ENCODE peak calls at places on chromosomes 7 and 10, in five cellular contexts. I, W, K, H and N are unnamed samples.

GRCh38 chr7:4277936-4278335 is 404.2 kb upstream of the FOXK1 start:
- ATAC-seq in I (no peak), W (no peak), K (no peak), H (no peak), N (no peak)

GRCh38 chr10:24209946-24210491 is 1.1 kb downstream of the KIAA1217 start:
- ATAC-seq in I (no peak), W (peak), K (no peak), H (no peak), N (peak)

GRCh38 chr7:69695998-69696657 is 97.9 kb downstream of the AUTS2 start:
- ATAC-seq in I (no peak), W (peak), K (no peak), H (no peak), N (peak)

GRCh38 chr10:48671914-48672595 is 12.6 kb upstream of the WDFY4 start:
- ATAC-seq in I (peak), W (peak), K (no peak), H (no peak), N (peak)

GRCh38 chr7:78346824-78347223 is 548.3 kb downstream of the PHTF2 start:
- ATAC-seq in I (no peak), W (no peak), K (no peak), H (no peak), N (no peak)

GRCh38 chr7:41997151-41997550 is 239.9 kb downstream of the GLI3 start:
- ATAC-seq in I (no peak), W (no peak), K (no peak), H (no peak), N (no peak)

GRCh38 chr7:602341-603141 is 82.9 kb upstream of the PDGFA start:
- ATAC-seq in I (peak), W (no peak), K (no peak), H (no peak), N (peak)

GRCh38 chr7:98133621-98134266 is 27.1 kb downstream of the LMTK2 start:
- ATAC-seq in I (no peak), W (peak), K (no peak), H (no peak), N (peak)

GRCh38 chr10:86024555-86025001 is 342.0 kb downstream of the GRID1 start:
- ATAC-seq in I (peak), W (no peak), K (no peak), H (no peak), N (no peak)

GRCh38 chr10:78756604-78757442 is 311.9 kb upstream of the ZMIZ1 start:
- ATAC-seq in I (peak), W (peak), K (no peak), H (peak), N (no peak)

GRCh38 chr10:124449170-124450009 is 445 bp downstream of the NKX1-2 start:
- ATAC-seq in I (peak), W (peak), K (no peak), H (no peak), N (no peak)

GRCh38 chr7:121376982-121377381 is 19.1 kb downstream of the FAM3C start:
- ATAC-seq in I (no peak), W (no peak), K (no peak), H (no peak), N (no peak)

GRCh38 chr7:106070201-106070551 is 41.9 kb downstream of the SYPL1 start:
- ATAC-seq in I (no peak), W (no peak), K (no peak), H (peak), N (no peak)

GRCh38 chr7:39709768-39710291 is 86.5 kb downstream of the RALA start:
- ATAC-seq in I (peak), W (peak), K (no peak), H (no peak), N (peak)

GRCh38 chr7:129858490-129858889 is 94.3 kb downstream of the UBE2H start:
- ATAC-seq in I (no peak), W (no peak), K (no peak), H (no peak), N (peak)

GRCh38 chr7:46291601-46292150 is 370.6 kb upstream of the IGFBP3 start:
- ATAC-seq in I (no peak), W (no peak), K (no peak), H (peak), N (no peak)

GRCh38 chr10:98910048-98910447 is 325.6 kb downstream of the HPSE2 start:
- ATAC-seq in I (peak), W (no peak), K (no peak), H (no peak), N (no peak)

GRCh38 chr10:92091965-92092364 is 168.4 kb downstream of the BTAF1 start:
- ATAC-seq in I (no peak), W (no peak), K (no peak), H (no peak), N (no peak)

GRCh38 chr10:124591123-124591495 is 129.5 kb downstream of the LHPP start:
- ATAC-seq in I (no peak), W (no peak), K (no peak), H (no peak), N (no peak)

GRCh38 chr7:155193716-155194115 is 104.0 kb upstream of the INSIG1 start:
- ATAC-seq in I (no peak), W (no peak), K (no peak), H (no peak), N (no peak)

GRCh38 chr10:14386202-14386593 is 55.5 kb upstream of the FRMD4A start:
- ATAC-seq in I (no peak), W (peak), K (no peak), H (no peak), N (peak)

GRCh38 chr7:36987363-36987724 is 263.1 kb upstream of the AOAH start:
- ATAC-seq in I (no peak), W (no peak), K (no peak), H (no peak), N (no peak)